ENCODE peak calls at places on chromosomes 11 and 22, in five cellular contexts. One of them, this sample, is unnamed.

GRCh38 chr11:6402561-6402981 is 12.3 kb downstream of the SMPD1 start:
- DNase-seq in DMS 273 treated with DMSO at 0.1 percent for 48 hours: no peak
- DNase-seq in ELF-1: no peak
- DNase-seq in sciatic nerve: no peak
- DNase-seq in ovary: no peak
- DNase-seq in this sample: peak

GRCh38 chr11:119338946-119339580 is 1.6 kb downstream of the C1QTNF5 start:
- DNase-seq in ELF-1: no peak
- DNase-seq in ovary: no peak
- DNase-seq in DMS 273 treated with DMSO at 0.1 percent for 48 hours: no peak
- DNase-seq in sciatic nerve: no peak
- DNase-seq in this sample: no peak

GRCh38 chr11:65558002-65558784 is at the start of gene LTBP3:
- DNase-seq in ELF-1: no peak
- DNase-seq in sciatic nerve: peak
- DNase-seq in ovary: peak
- DNase-seq in DMS 273 treated with DMSO at 0.1 percent for 48 hours: peak
- DNase-seq in this sample: peak

GRCh38 chr11:132196928-132197327 is 826.5 kb downstream of the NTM start:
- DNase-seq in ovary: no peak
- DNase-seq in ELF-1: no peak
- DNase-seq in sciatic nerve: no peak
- DNase-seq in DMS 273 treated with DMSO at 0.1 percent for 48 hours: no peak
- DNase-seq in this sample: no peak

GRCh38 chr22:48870436-48870835 is 957.2 kb downstream of the BRD1 start:
- DNase-seq in DMS 273 treated with DMSO at 0.1 percent for 48 hours: no peak
- DNase-seq in ovary: no peak
- DNase-seq in ELF-1: no peak
- DNase-seq in sciatic nerve: peak
- DNase-seq in this sample: no peak

GRCh38 chr11:45518096-45518852 is 147.1 kb downstream of the CHST1 start:
- DNase-seq in ELF-1: peak
- DNase-seq in DMS 273 treated with DMSO at 0.1 percent for 48 hours: no peak
- DNase-seq in sciatic nerve: no peak
- DNase-seq in ovary: no peak
- DNase-seq in this sample: no peak

GRCh38 chr11:76744186-76745058 is 38.7 kb upstream of the TSKU start:
- DNase-seq in sciatic nerve: no peak
- DNase-seq in DMS 273 treated with DMSO at 0.1 percent for 48 hours: no peak
- DNase-seq in ELF-1: no peak
- DNase-seq in ovary: no peak
- DNase-seq in this sample: peak

GRCh38 chr22:24302591-24302990 is 32.0 kb downstream of the SPECC1L start:
- DNase-seq in sciatic nerve: no peak
- DNase-seq in DMS 273 treated with DMSO at 0.1 percent for 48 hours: no peak
- DNase-seq in ELF-1: no peak
- DNase-seq in ovary: no peak
- DNase-seq in this sample: no peak

GRCh38 chr11:76025068-76025467 is 181.2 kb downstream of the WNT11 start:
- DNase-seq in ELF-1: no peak
- DNase-seq in ovary: no peak
- DNase-seq in DMS 273 treated with DMSO at 0.1 percent for 48 hours: no peak
- DNase-seq in sciatic nerve: no peak
- DNase-seq in this sample: no peak

GRCh38 chr11:96393753-96394348 is 4.0 kb downstream of the JRKL start:
- DNase-seq in sciatic nerve: no peak
- DNase-seq in ovary: no peak
- DNase-seq in DMS 273 treated with DMSO at 0.1 percent for 48 hours: peak
- DNase-seq in ELF-1: no peak
- DNase-seq in this sample: peak